ENCODE peak calls at places on chromosomes 12 and 14, in four cellular contexts. L is astrocyte, K is GM23248, M is cardiac muscle cell. C is an unnamed sample.

GRCh38 chr14:100126401-100126800 is 33.0 kb downstream of the DEGS2 start:
- DNase-seq in L (no peak), K (no peak), M (no peak), C (no peak)

GRCh38 chr14:92586001-92586947 is 72.7 kb downstream of the RIN3 start:
- DNase-seq in L (peak; percentile 100), K (peak; percentile 93), M (peak; percentile 97), C (peak; percentile 29)

GRCh38 chr14:42556551-42556950 is 949.9 kb downstream of the LRFN5 start:
- DNase-seq in L (no peak), K (no peak), M (no peak), C (no peak)

GRCh38 chr14:81400202-81400678 is at the start of gene STON2:
- DNase-seq in L (peak; percentile 67), K (peak; percentile 68), M (peak; percentile 33), C (peak; percentile 54)

GRCh38 chr12:21538259-21538658 is 12.2 kb downstream of the SPX start:
- DNase-seq in L (no peak), K (no peak), M (no peak), C (no peak)

GRCh38 chr12:76455582-76456345 is 103.8 kb downstream of the OSBPL8 start:
- DNase-seq in L (peak; percentile 90), K (peak; percentile 93), M (peak; percentile 85), C (peak; percentile 14)

GRCh38 chr12:77469614-77470333 is 360.9 kb upstream of the NAV3 start:
- DNase-seq in L (no peak), K (no peak), M (no peak), C (no peak)

GRCh38 chr12:54984602-54985376 is at the start of gene TESPA1:
- DNase-seq in L (no peak), K (no peak), M (no peak), C (no peak)

GRCh38 chr14:102164241-102164641 is 24.5 kb downstream of the WDR20 start:
- DNase-seq in L (no peak), K (peak; percentile 40), M (peak; percentile 52), C (peak; percentile 16)

GRCh38 chr14:71753126-71753830 is 179.0 kb upstream of the RGS6 start:
- DNase-seq in L (peak; percentile 72), K (peak; percentile 91), M (peak; percentile 97), C (peak; percentile 84)

GRCh38 chr14:96986701-96987474 is 189.7 kb downstream of the VRK1 start:
- DNase-seq in L (no peak), K (no peak), M (no peak), C (no peak)

GRCh38 chr12:23648546-23648945 is 300.9 kb downstream of the SOX5 start:
- DNase-seq in L (no peak), K (no peak), M (no peak), C (no peak)

GRCh38 chr12:131894981-131895639 is 688 bp downstream of the ULK1 start:
- DNase-seq in L (no peak), K (peak; percentile 38), M (no peak), C (no peak)

GRCh38 chr14:97410667-97411286 is 613.6 kb downstream of the VRK1 start:
- DNase-seq in L (no peak), K (no peak), M (no peak), C (no peak)

GRCh38 chr12:32671930-32672785 is 6.9 kb upstream of the DNM1L start:
- DNase-seq in L (peak; percentile 61), K (peak; percentile 85), M (peak; percentile 90), C (peak; percentile 53)

GRCh38 chr14:36301159-36301558 is 19.3 kb downstream of the MBIP start:
- DNase-seq in L (peak; percentile 8), K (peak; percentile 12), M (peak; percentile 17), C (peak; percentile 11)

GRCh38 chr14:52254086-52254485 is 13.4 kb upstream of the PTGDR start:
- DNase-seq in L (no peak), K (no peak), M (no peak), C (no peak)

GRCh38 chr12:68804654-68805591 is 3.1 kb upstream of the MDM2 start:
- DNase-seq in L (no peak), K (no peak), M (no peak), C (no peak)

GRCh38 chr14:37901978-37902377 is 305.7 kb upstream of the SSTR1 start:
- DNase-seq in L (peak; percentile 2), K (peak; percentile 87), M (no peak), C (peak; percentile 56)

GRCh38 chr12:81819991-81820633 is 61.0 kb upstream of the PPFIA2 start:
- DNase-seq in L (peak; percentile 88), K (peak; percentile 42), M (peak; percentile 55), C (no peak)

GRCh38 chr12:17062296-17063061 is 456.5 kb upstream of the LMO3 start:
- DNase-seq in L (no peak), K (peak; percentile 6), M (no peak), C (no peak)

GRCh38 chr12:123983822-123984485 is 10.9 kb downstream of the ZNF664 start:
- DNase-seq in L (peak; percentile 40), K (peak; percentile 85), M (peak; percentile 83), C (peak; percentile 32)

GRCh38 chr14:37251778-37252177 is 54.0 kb downstream of the MIPOL1 start:
- DNase-seq in L (no peak), K (peak; percentile 1), M (no peak), C (no peak)

GRCh38 chr12:68119724-68120211 is 39.8 kb downstream of the IFNG start:
- DNase-seq in L (peak; percentile 2), K (no peak), M (no peak), C (no peak)

GRCh38 chr12:26276709-26277108 is 81.3 kb downstream of the SSPN start:
- DNase-seq in L (peak; percentile 42), K (no peak), M (no peak), C (no peak)

GRCh38 chr12:25001311-25001710 is 52.4 kb upstream of the BCAT1 start:
- DNase-seq in L (peak; percentile 48), K (no peak), M (no peak), C (no peak)

GRCh38 chr12:42979746-42980145 is 390.2 kb upstream of the PRICKLE1 start:
- DNase-seq in L (peak; percentile 47), K (no peak), M (no peak), C (no peak)

GRCh38 chr12:132481771-132482745 is 7.9 kb upstream of the FBRSL1 start:
- DNase-seq in L (no peak), K (no peak), M (no peak), C (no peak)

GRCh38 chr12:93025145-93026103 is 96.3 kb upstream of the EEA1 start:
- DNase-seq in L (peak; percentile 48), K (peak; percentile 73), M (peak; percentile 85), C (no peak)

GRCh38 chr12:124391340-124392261 is 96.7 kb downstream of the RFLNA start:
- DNase-seq in L (peak; percentile 59), K (peak; percentile 86), M (no peak), C (peak; percentile 60)

GRCh38 chr14:52873694-52874093 is 77.2 kb downstream of the FERMT2 start:
- DNase-seq in L (no peak), K (peak; percentile 87), M (peak; percentile 83), C (no peak)

GRCh38 chr14:91315844-91316267 is 71.4 kb upstream of the GPR68 start:
- DNase-seq in L (no peak), K (no peak), M (no peak), C (no peak)

GRCh38 chr12:116390656-116391335 is 113.3 kb upstream of the MED13L start:
- DNase-seq in L (no peak), K (peak; percentile 30), M (no peak), C (no peak)

GRCh38 chr14:86662334-86662733 is 1132.4 kb downstream of the FLRT2 start:
- DNase-seq in L (no peak), K (no peak), M (no peak), C (no peak)
- H3K4me3 ChIP-seq in L (no peak overlapping the region), K (no peak overlapping the region), M (no peak overlapping the region), C (no peak overlapping the region)

DNA sequence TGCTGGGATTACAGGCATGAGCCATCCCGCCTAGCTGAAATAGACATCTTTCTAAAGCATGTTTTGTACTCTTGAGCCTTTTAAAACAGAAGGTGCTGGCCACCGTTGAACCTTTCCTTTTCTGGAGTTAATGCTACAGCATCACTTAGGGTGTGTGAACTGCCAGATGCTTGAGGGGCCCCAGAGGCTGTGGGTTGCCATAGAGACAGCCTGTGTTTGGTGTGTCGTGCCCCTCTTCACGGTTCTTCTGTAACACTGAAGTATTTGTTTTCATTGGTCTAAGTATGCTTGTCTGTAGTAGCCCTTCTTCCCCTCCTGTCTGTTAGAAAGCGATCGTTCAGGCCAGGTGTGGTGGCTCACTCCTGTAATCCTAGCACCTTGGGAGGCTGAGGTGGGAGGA is 30.8 kb downstream of the PLEKHG3 start:
- DNase-seq in L (no peak), K (no peak), M (no peak), C (no peak)
- H3K36me3 ChIP-seq in L (peaks cover 22% of the 10 kb centered on the region), K (no peaks in the 10 kb centered on the region), M (peaks cover 21% of the 10 kb centered on the region), C (no peaks in the 10 kb centered on the region)

GRCh38 chr12:30400349-30400748 is 295.3 kb downstream of the IPO8 start:
- DNase-seq in L (no peak), K (no peak), M (no peak), C (no peak)
- H3K9me3 ChIP-seq in L (peaks cover 6% of the 10 kb centered on the region), K (no peaks in the 10 kb centered on the region), M (peaks cover 2% of the 10 kb centered on the region), C (peaks cover 2% of the 10 kb centered on the region)

GRCh38 chr12:45076417-45077031 is 25.6 kb upstream of the DBX2 start:
- DNase-seq in L (no peak), K (no peak), M (no peak), C (no peak)
- H3K4me3 ChIP-seq in L (no peak overlapping the region), K (no peak overlapping the region), M (no peak overlapping the region), C (no peak overlapping the region)

GRCh38 chr12:4297617-4298016 is 23.4 kb upstream of the TIGAR start:
- DNase-seq in L (no peak), K (no peak), M (no peak), C (no peak)
- H3K36me3 ChIP-seq in L (no peaks in the 10 kb centered on the region), K (no peaks in the 10 kb centered on the region), M (peaks cover 33% of the 10 kb centered on the region), C (no peaks in the 10 kb centered on the region)

DNA sequence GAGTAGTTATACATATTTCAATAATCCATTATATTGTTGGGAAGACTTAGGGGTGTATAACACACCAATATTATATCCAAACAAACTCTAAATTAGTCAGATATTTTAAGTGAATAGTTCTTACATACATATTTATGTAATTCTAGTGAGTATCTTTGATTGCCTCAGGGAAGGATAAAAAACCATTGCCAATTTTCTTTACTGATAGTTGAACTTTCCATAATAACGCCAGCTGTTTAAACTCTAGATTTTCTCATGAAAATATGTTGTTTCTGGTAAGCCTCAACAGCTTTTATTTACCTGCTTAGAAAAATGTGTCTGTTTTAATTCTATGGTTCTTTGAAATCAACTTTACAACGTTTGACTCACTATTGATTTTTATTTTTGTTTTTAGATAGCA is 959.6 kb upstream of the NOVA1 start:
- DNase-seq in L (no peak), K (no peak), M (no peak), C (no peak)
- H3K9me3 ChIP-seq in L (no peaks in the 10 kb centered on the region), K (no peaks in the 10 kb centered on the region), M (no peaks in the 10 kb centered on the region), C (no peaks in the 10 kb centered on the region)

DNA sequence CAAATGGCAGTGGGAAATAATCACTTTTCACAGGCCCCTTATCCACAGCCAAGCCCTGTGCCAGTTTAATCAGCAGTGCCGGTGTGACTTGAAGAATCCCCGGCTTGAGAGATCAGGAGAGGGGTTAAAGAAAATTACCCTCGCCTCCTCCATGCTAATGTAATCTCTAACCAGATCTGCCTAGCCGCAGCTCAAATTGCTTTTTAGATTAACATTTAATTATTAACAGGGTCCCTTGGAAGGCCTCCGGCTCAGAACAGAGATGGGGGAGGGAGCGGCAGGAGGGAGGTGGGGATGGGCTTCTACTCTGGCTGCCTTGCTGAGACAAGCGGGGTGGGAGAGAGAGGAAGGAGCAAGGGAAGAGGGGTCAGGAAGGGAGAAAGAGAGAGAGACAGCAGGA is 24.0 kb downstream of the FAM222A start:
- DNase-seq in L (no peak), K (no peak), M (no peak), C (no peak)
- H3K4me3 ChIP-seq in L (no peak overlapping the region), K (no peak overlapping the region), M (no peak overlapping the region), C (no peak overlapping the region)